ENCODE peak calls at places on chromosomes 5 and 9, in five cellular contexts. K is CD4-positive, alpha-beta T cell; I is IMR-90; H is pancreas; Q is left lung. C is an unnamed sample.

GRCh38 chr5:1204693-1205242 is 3.4 kb downstream of the SLC6A19 start:
- DNase-seq in K (no peak), I (peak; percentile 38), Q (peak; percentile 55), H (peak; percentile 71), C (no peak)

GRCh38 chr5:34467436-34467835 is 188.7 kb upstream of the RAI14 start:
- DNase-seq in H (no peak), K (no peak), Q (no peak), I (no peak), C (no peak)

GRCh38 chr9:93154293-93154903 is 20.3 kb upstream of the NINJ1 start:
- DNase-seq in K (peak; percentile 39), Q (no peak), H (no peak), I (no peak), C (no peak)

GRCh38 chr5:39015743-39016586 is 58.2 kb downstream of the RICTOR start:
- DNase-seq in I (peak; percentile 90), Q (no peak), H (no peak), K (no peak), C (no peak)

GRCh38 chr5:112689510-112689909 is 48.2 kb upstream of the APC start:
- DNase-seq in H (no peak), K (no peak), I (peak; percentile 35), Q (no peak), C (no peak)

GRCh38 chr5:62719061-62719730 is 140.6 kb downstream of the LRRC70 start:
- DNase-seq in K (no peak), Q (no peak), I (no peak), H (no peak), C (no peak)

GRCh38 chr9:93132946-93133640 is 958 bp downstream of the NINJ1 start:
- DNase-seq in Q (peak; percentile 84), H (peak; percentile 82), I (no peak), K (no peak), C (no peak)

GRCh38 chr5:53543401-53543800 is 17.0 kb upstream of the NDUFS4 start:
- DNase-seq in Q (no peak), H (no peak), K (no peak), I (peak; percentile 66), C (no peak)

GRCh38 chr5:177183142-177183541 is 49.6 kb downstream of the NSD1 start:
- DNase-seq in H (no peak), I (no peak), K (no peak), Q (no peak), C (no peak)

GRCh38 chr5:9617191-9617590 is 13.0 kb downstream of the TAS2R1 start:
- DNase-seq in K (no peak), Q (no peak), H (no peak), I (no peak), C (no peak)

GRCh38 chr5:35393901-35394300 is 163.6 kb upstream of the PRLR start:
- DNase-seq in K (no peak), H (no peak), Q (no peak), I (no peak), C (peak; percentile 70)

GRCh38 chr5:34517249-34517648 is 138.9 kb upstream of the RAI14 start:
- DNase-seq in I (peak; percentile 86), H (no peak), Q (no peak), K (no peak), C (no peak)

GRCh38 chr5:90783460-90784333 is 225.1 kb downstream of the ADGRV1 start:
- DNase-seq in K (peak; percentile 40), I (peak; percentile 51), Q (no peak), H (no peak), C (peak; percentile 59)

GRCh38 chr5:142540774-142541466 is 145.0 kb downstream of the FGF1 start:
- DNase-seq in K (no peak), Q (no peak), I (peak; percentile 74), H (no peak), C (no peak)

GRCh38 chr9:116756995-116757394 is 69.9 kb downstream of the TRIM32 start:
- DNase-seq in K (no peak), I (no peak), Q (no peak), H (no peak), C (no peak)

GRCh38 chr9:133058550-133059320 is 3.0 kb upstream of the CEL start:
- DNase-seq in Q (peak; percentile 33), I (no peak), K (no peak), H (peak; percentile 62), C (no peak)

GRCh38 chr9:7186175-7186574 is 428.4 kb downstream of the KDM4C start:
- DNase-seq in Q (no peak), I (peak; percentile 37), K (no peak), H (no peak), C (no peak)

GRCh38 chr5:125298711-125299379 is 552.4 kb upstream of the ZNF608 start:
- DNase-seq in H (no peak), K (no peak), I (no peak), Q (no peak), C (no peak)

GRCh38 chr9:87718231-87718630 is 7.7 kb upstream of the CTSL start:
- DNase-seq in K (no peak), Q (no peak), I (no peak), H (no peak), C (no peak)

GRCh38 chr5:133635051-133635450 is 22.7 kb upstream of the FSTL4 start:
- DNase-seq in H (no peak), Q (no peak), I (peak; percentile 28), K (no peak), C (no peak)

GRCh38 chr5:72308853-72309191 is 11.2 kb downstream of the MRPS27 start:
- DNase-seq in H (no peak), Q (no peak), I (no peak), K (no peak), C (no peak)

GRCh38 chr9:129570450-129571297 is 50.2 kb downstream of the C9orf50 start:
- DNase-seq in I (peak; percentile 90), H (no peak), Q (no peak), K (no peak), C (no peak)

GRCh38 chr5:177496111-177497010 is 1.0 kb downstream of the PDLIM7 start:
- DNase-seq in Q (peak; percentile 89), H (peak; percentile 85), I (peak; percentile 94), K (no peak), C (peak; percentile 73)

GRCh38 chr5:91339053-91339710 is 43.9 kb downstream of the ARRDC3 start:
- DNase-seq in Q (no peak), I (peak; percentile 22), K (no peak), H (no peak), C (no peak)

GRCh38 chr9:70256123-70256551 is 2.6 kb upstream of the SMC5 start:
- DNase-seq in K (no peak), Q (no peak), I (peak; percentile 89), H (no peak), C (no peak)

DNA sequence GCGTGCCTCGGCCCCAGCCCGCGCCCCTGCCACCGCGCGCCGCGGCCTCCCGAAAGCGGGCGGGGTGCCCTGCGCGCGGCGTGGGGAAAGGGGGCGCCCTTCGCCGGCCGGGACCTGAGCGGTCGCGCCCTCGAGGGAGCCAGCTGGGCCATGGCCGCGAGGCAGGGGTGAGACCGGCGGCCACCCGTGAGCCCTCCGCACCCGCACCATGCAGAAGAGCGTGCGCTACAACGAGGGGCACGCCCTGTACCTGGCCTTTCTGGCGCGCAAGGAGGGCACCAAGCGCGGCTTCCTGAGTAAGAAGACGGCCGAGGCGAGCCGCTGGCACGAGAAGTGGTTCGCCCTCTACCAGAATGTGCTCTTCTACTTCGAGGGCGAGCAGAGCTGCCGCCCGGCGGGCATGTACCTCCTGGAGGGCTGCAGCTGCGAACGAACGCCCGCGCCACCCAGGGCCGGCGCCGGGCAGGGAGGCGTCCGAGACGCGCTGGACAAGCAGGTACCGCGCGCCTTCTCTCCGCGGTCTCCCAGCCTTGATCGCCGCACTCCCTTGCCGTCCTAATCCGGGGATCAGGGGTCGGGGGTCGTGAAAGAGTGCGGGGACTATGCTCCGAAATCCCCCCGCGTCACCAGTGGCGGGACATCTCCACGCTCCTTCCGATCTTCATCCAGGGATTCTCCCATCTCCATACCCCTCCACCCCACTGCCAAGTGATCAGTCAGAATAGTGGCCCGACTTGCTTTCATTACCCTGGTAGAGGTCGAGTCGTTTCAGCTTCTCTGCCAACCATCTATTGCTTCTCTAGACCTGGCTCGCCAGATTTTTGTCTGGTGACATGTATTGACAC is 590 bp downstream of the RASGRF2 start:
- DNase-seq in K (peak; percentile 62), H (peak; percentile 76), Q (peak; percentile 76), I (peak; percentile 21), C (no peak)
- TF ChIP-seq CTCF in K (no peak), H (no peak), Q (no peak), I (peak; percentile 30), C (no peak)

DNA sequence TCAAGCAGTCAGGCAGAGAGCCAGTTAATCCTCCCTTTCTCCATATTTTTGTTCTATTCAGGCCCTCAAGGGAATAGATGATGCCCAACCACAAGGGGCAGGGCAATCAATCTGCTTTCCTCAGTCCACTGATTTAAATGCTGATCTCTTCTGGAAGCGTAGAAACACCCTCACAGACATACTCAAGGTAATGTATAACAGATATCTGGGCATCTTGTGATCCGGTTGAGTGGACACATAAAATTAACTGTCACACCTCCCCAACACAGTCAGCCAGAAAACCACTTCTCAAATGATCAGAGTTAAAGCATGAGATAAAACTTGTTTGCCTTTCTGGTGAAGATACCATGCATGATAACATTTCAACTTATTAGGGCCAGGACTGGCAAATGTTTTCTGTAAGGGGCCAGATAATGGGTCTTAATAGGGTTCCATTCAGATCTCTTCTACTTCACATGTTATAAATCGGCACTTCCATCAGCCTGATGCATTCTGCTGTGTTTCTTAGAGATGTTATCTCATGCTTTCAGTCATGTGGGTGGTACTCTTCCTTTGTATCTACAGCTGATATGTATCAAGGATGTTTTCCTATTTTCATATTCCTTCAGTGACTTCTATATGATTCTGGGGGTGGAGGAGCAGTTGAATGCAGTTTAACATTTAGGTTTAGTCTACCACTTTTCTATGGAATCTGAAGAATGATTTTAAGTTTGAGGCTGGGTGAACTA is 58.9 kb upstream of the CNTLN start:
- DNase-seq in H (no peak), I (no peak), Q (no peak), K (no peak), C (no peak)
- TF ChIP-seq CTCF in H (no peak), I (no peak), Q (no peak), K (no peak), C (no peak)

GRCh38 chr5:94614156-94614805 is 4.1 kb downstream of the KIAA0825 start:
- DNase-seq in Q (no peak), K (no peak), I (no peak), H (no peak), C (no peak)

GRCh38 chr5:94618029-94618492 is 343 bp downstream of the KIAA0825 start:
- DNase-seq in Q (peak; percentile 79), I (peak; percentile 57), H (peak; percentile 79), K (no peak), C (no peak)

GRCh38 chr5:94618493-94619328 is at the start of the genes KIAA0825 and SLF1:
- DNase-seq in I (peak; percentile 84), H (peak; percentile 94), Q (peak; percentile 96), K (peak; percentile 81), C (peak; percentile 64)

GRCh38 chr5:94615843-94616242 is 2.6 kb downstream of the KIAA0825 start:
- DNase-seq in K (no peak), H (no peak), I (no peak), Q (no peak), C (no peak)

GRCh38 chr5:94613583-94613982 is 4.8 kb downstream of the KIAA0825 start:
- DNase-seq in I (peak; percentile 13), Q (no peak), K (no peak), H (no peak), C (no peak)
- TF ChIP-seq CTCF in I (peak; percentile 30), Q (no peak), K (no peak), H (no peak), C (no peak)

GRCh38 chr5:14144586-14145355 is 1.6 kb downstream of the TRIO start:
- DNase-seq in Q (peak; percentile 91), I (peak; percentile 52), K (peak; percentile 30), H (peak; percentile 89), C (peak; percentile 77)
- TF ChIP-seq CTCF in Q (no peak), I (no peak), K (no peak), H (no peak), C (no peak)

C was measured in CD14-positive monocyte.